ENCODE peak calls at places on chromosome 6, in four cellular contexts. O is spleen, N is HepG2, A is transverse colon. B is an unnamed sample.

GRCh38 chr6:12621766-12622165 is 94.8 kb upstream of the PHACTR1 start:
- DNase-seq in O (no peak), N (no peak), A (no peak), B (no peak)

GRCh38 chr6:35072698-35073055 is 68.5 kb downstream of the TCP11 start:
- DNase-seq in O (peak), N (no peak), A (no peak), B (no peak)

GRCh38 chr6:137978252-137978896 is 111.3 kb downstream of the TNFAIP3 start:
- DNase-seq in O (no peak), N (no peak), A (peak), B (no peak)

GRCh38 chr6:159691963-159692287 is 1.1 kb downstream of the SOD2 start:
- DNase-seq in O (peak), N (peak), A (no peak), B (no peak)

GRCh38 chr6:83464741-83465140 is 33.9 kb upstream of the ME1 start:
- DNase-seq in O (no peak), N (peak), A (peak), B (no peak)

GRCh38 chr6:24323632-24324337 is 34.1 kb downstream of the DCDC2 start:
- DNase-seq in O (no peak), N (peak), A (no peak), B (no peak)

GRCh38 chr6:131362070-131362469 is 211.0 kb upstream of the ARG1 start:
- DNase-seq in O (no peak), N (no peak), A (no peak), B (no peak)

GRCh38 chr6:34457747-34458462 is 8.0 kb upstream of the PACSIN1 start:
- DNase-seq in O (peak), N (peak), A (no peak), B (no peak)

GRCh38 chr6:84411060-84411629 is 183.7 kb upstream of the CEP162 start:
- DNase-seq in O (no peak), N (no peak), A (no peak), B (no peak)

GRCh38 chr6:69105288-69105687 is 470.2 kb downstream of the ADGRB3 start:
- DNase-seq in O (no peak), N (no peak), A (no peak), B (no peak)

GRCh38 chr6:4611441-4612129 is 164.6 kb upstream of the CDYL start:
- DNase-seq in O (no peak), N (no peak), A (no peak), B (no peak)
- TF ChIP-seq POLR2AphosphoS5 in O (no peak), N (no peak), A (peak), B (no peak)

GRCh38 chr6:53134601-53135235 is 13.9 kb downstream of the GCM1 start:
- DNase-seq in O (no peak), N (peak), A (no peak), B (no peak)
- TF ChIP-seq POLR2AphosphoS5 in O (no peak), N (no peak), A (no peak), B (no peak)

DNA sequence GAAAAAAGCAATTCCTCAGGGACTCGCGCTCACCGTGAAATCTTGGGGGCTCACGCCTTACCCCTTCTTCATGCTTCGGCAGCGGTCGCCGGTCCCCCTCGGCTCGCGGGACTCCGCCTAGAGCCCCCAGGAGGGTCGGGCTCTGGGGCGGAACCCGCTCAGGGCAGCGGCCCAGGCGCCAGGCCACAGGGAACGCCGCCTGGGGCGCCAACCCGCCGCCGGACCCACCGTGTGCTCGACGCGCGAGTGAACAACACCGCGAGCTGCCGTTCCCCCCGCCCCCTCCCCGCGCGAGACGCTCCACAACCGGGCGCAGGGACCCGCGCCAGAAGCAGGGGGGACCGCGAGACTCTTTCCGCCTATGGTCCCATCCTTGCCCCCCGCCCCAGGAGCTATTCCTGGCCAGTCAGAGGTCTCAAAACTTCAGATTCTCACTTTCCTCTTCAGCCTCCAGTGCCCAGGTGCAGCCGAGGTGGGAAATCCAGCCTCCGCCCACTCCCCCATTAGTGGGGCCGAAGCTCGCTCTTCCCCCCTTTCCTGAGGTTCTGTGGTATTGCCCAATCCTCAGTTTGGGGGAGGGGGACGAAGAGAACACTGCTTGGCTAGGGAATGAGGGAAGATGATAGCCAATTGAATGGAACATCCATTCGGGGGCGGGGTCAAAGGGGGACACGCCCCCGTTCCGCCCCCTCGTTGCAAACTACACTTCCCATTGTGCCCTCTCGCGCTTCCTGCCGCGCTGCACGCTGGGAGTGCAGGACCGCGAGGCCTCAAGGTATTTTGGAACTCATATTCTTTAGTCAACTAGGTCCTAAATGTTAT is at the start of gene WASF1:
- DNase-seq in O (peak), N (peak), A (peak), B (peak)
- TF ChIP-seq POLR2AphosphoS5 in O (peak), N (peak), A (peak), B (no peak)

GRCh38 chr6:11598687-11599086 is 61.1 kb downstream of the TMEM170B start:
- DNase-seq in O (no peak), N (peak), A (no peak), B (peak)
- TF ChIP-seq POLR2AphosphoS5 in O (no peak), N (no peak), A (no peak), B (no peak)

GRCh38 chr6:26537160-26537845 is 863 bp upstream of the HMGN4 start:
- DNase-seq in O (peak), N (peak), A (peak), B (peak)
- TF ChIP-seq POLR2AphosphoS5 in O (peak), N (no peak), A (peak), B (peak)